ENCODE peak calls at places on chromosomes 5 and 9, in eight cellular contexts. One of them, this sample, is unnamed.

GRCh38 chr9:126514037-126514821 is 99.5 kb upstream of the LMX1B start:
- DNase-seq in cardiac muscle cell: peak
- DNase-seq in heart left ventricle: peak
- DNase-seq in fibroblast of pulmonary artery: peak
- DNase-seq in PC-9: no peak
- DNase-seq in tibial nerve: peak
- DNase-seq in body of pancreas: peak
- DNase-seq in esophagus squamous epithelium: no peak
- DNase-seq in this sample: peak

GRCh38 chr5:380701-381309 is 59.3 kb downstream of the AHRR start:
- DNase-seq in body of pancreas: no peak
- DNase-seq in cardiac muscle cell: no peak
- DNase-seq in PC-9: no peak
- DNase-seq in esophagus squamous epithelium: no peak
- DNase-seq in heart left ventricle: no peak
- DNase-seq in tibial nerve: no peak
- DNase-seq in fibroblast of pulmonary artery: peak
- DNase-seq in this sample: peak

GRCh38 chr9:117013596-117013995 is 326.5 kb downstream of the TRIM32 start:
- DNase-seq in body of pancreas: no peak
- DNase-seq in tibial nerve: no peak
- DNase-seq in PC-9: no peak
- DNase-seq in fibroblast of pulmonary artery: no peak
- DNase-seq in cardiac muscle cell: no peak
- DNase-seq in esophagus squamous epithelium: no peak
- DNase-seq in heart left ventricle: no peak
- DNase-seq in this sample: no peak

GRCh38 chr5:113161806-113162205 is 185.2 kb downstream of the DCP2 start:
- DNase-seq in fibroblast of pulmonary artery: no peak
- DNase-seq in PC-9: no peak
- DNase-seq in tibial nerve: peak
- DNase-seq in esophagus squamous epithelium: no peak
- DNase-seq in heart left ventricle: no peak
- DNase-seq in cardiac muscle cell: no peak
- DNase-seq in body of pancreas: no peak
- DNase-seq in this sample: no peak

GRCh38 chr9:90003046-90003355 is 398.2 kb downstream of the GADD45G start:
- DNase-seq in heart left ventricle: no peak
- DNase-seq in cardiac muscle cell: no peak
- DNase-seq in fibroblast of pulmonary artery: no peak
- DNase-seq in PC-9: no peak
- DNase-seq in tibial nerve: no peak
- DNase-seq in body of pancreas: no peak
- DNase-seq in esophagus squamous epithelium: no peak
- DNase-seq in this sample: no peak

GRCh38 chr9:106146066-106146840 is 451.9 kb downstream of the TMEM38B start:
- DNase-seq in body of pancreas: no peak
- DNase-seq in tibial nerve: no peak
- DNase-seq in cardiac muscle cell: no peak
- DNase-seq in esophagus squamous epithelium: no peak
- DNase-seq in PC-9: no peak
- DNase-seq in heart left ventricle: no peak
- DNase-seq in fibroblast of pulmonary artery: no peak
- DNase-seq in this sample: no peak

GRCh38 chr9:133763272-133764183 is 25.4 kb upstream of the SARDH start:
- DNase-seq in body of pancreas: no peak
- DNase-seq in cardiac muscle cell: peak
- DNase-seq in tibial nerve: no peak
- DNase-seq in fibroblast of pulmonary artery: peak
- DNase-seq in PC-9: no peak
- DNase-seq in esophagus squamous epithelium: no peak
- DNase-seq in heart left ventricle: no peak
- DNase-seq in this sample: peak

GRCh38 chr5:115545065-115545882 is 699 bp upstream of the FEM1C start:
- DNase-seq in cardiac muscle cell: no peak
- DNase-seq in tibial nerve: no peak
- DNase-seq in heart left ventricle: no peak
- DNase-seq in PC-9: no peak
- DNase-seq in esophagus squamous epithelium: no peak
- DNase-seq in fibroblast of pulmonary artery: no peak
- DNase-seq in body of pancreas: no peak
- DNase-seq in this sample: no peak

GRCh38 chr5:7577381-7577780 is 181.4 kb downstream of the ADCY2 start:
- DNase-seq in cardiac muscle cell: no peak
- DNase-seq in PC-9: no peak
- DNase-seq in esophagus squamous epithelium: no peak
- DNase-seq in tibial nerve: no peak
- DNase-seq in fibroblast of pulmonary artery: no peak
- DNase-seq in body of pancreas: no peak
- DNase-seq in heart left ventricle: no peak
- DNase-seq in this sample: no peak

GRCh38 chr5:91160751-91161285 is 222.3 kb downstream of the ARRDC3 start:
- DNase-seq in body of pancreas: no peak
- DNase-seq in fibroblast of pulmonary artery: no peak
- DNase-seq in heart left ventricle: no peak
- DNase-seq in esophagus squamous epithelium: no peak
- DNase-seq in cardiac muscle cell: no peak
- DNase-seq in tibial nerve: no peak
- DNase-seq in PC-9: no peak
- DNase-seq in this sample: peak

GRCh38 chr5:137622850-137623249 is 113.0 kb downstream of the KLHL3 start:
- DNase-seq in fibroblast of pulmonary artery: peak
- DNase-seq in PC-9: no peak
- DNase-seq in esophagus squamous epithelium: peak
- DNase-seq in cardiac muscle cell: peak
- DNase-seq in heart left ventricle: peak
- DNase-seq in tibial nerve: peak
- DNase-seq in body of pancreas: peak
- DNase-seq in this sample: peak

GRCh38 chr9:119195521-119195920 is 173.7 kb downstream of the BRINP1 start:
- DNase-seq in cardiac muscle cell: no peak
- DNase-seq in PC-9: no peak
- DNase-seq in fibroblast of pulmonary artery: no peak
- DNase-seq in tibial nerve: no peak
- DNase-seq in body of pancreas: no peak
- DNase-seq in heart left ventricle: no peak
- DNase-seq in esophagus squamous epithelium: no peak
- DNase-seq in this sample: no peak

GRCh38 chr5:153629027-153629426 is 138.6 kb downstream of the GRIA1 start:
- DNase-seq in body of pancreas: peak
- DNase-seq in esophagus squamous epithelium: no peak
- DNase-seq in heart left ventricle: no peak
- DNase-seq in fibroblast of pulmonary artery: peak
- DNase-seq in cardiac muscle cell: peak
- DNase-seq in PC-9: peak
- DNase-seq in tibial nerve: peak
- DNase-seq in this sample: peak

GRCh38 chr5:153168226-153168625 is 322.2 kb upstream of the GRIA1 start:
- DNase-seq in fibroblast of pulmonary artery: no peak
- DNase-seq in PC-9: no peak
- DNase-seq in cardiac muscle cell: no peak
- DNase-seq in heart left ventricle: no peak
- DNase-seq in esophagus squamous epithelium: no peak
- DNase-seq in body of pancreas: no peak
- DNase-seq in tibial nerve: no peak
- DNase-seq in this sample: no peak

GRCh38 chr9:112135706-112136105 is 39.4 kb downstream of the SUSD1 start:
- DNase-seq in heart left ventricle: no peak
- DNase-seq in PC-9: no peak
- DNase-seq in cardiac muscle cell: peak
- DNase-seq in fibroblast of pulmonary artery: peak
- DNase-seq in tibial nerve: no peak
- DNase-seq in body of pancreas: no peak
- DNase-seq in esophagus squamous epithelium: no peak
- DNase-seq in this sample: peak

GRCh38 chr9:93667006-93667405 is 90.6 kb downstream of the PHF2 start:
- DNase-seq in tibial nerve: no peak
- DNase-seq in body of pancreas: peak
- DNase-seq in cardiac muscle cell: no peak
- DNase-seq in PC-9: no peak
- DNase-seq in esophagus squamous epithelium: no peak
- DNase-seq in fibroblast of pulmonary artery: no peak
- DNase-seq in heart left ventricle: peak
- DNase-seq in this sample: no peak

GRCh38 chr5:98275980-98276379 is 497.5 kb upstream of the RGMB start:
- DNase-seq in tibial nerve: no peak
- DNase-seq in PC-9: no peak
- DNase-seq in esophagus squamous epithelium: no peak
- DNase-seq in cardiac muscle cell: no peak
- DNase-seq in heart left ventricle: no peak
- DNase-seq in body of pancreas: no peak
- DNase-seq in fibroblast of pulmonary artery: no peak
- DNase-seq in this sample: no peak

GRCh38 chr5:63923914-63924313 is 38.3 kb downstream of the HTR1A start:
- DNase-seq in esophagus squamous epithelium: no peak
- DNase-seq in tibial nerve: no peak
- DNase-seq in cardiac muscle cell: no peak
- DNase-seq in PC-9: no peak
- DNase-seq in fibroblast of pulmonary artery: no peak
- DNase-seq in heart left ventricle: no peak
- DNase-seq in body of pancreas: peak
- DNase-seq in this sample: no peak

GRCh38 chr9:124761710-124762109 is 9.4 kb downstream of the NR6A1 start:
- DNase-seq in PC-9: no peak
- DNase-seq in cardiac muscle cell: no peak
- DNase-seq in body of pancreas: no peak
- DNase-seq in esophagus squamous epithelium: no peak
- DNase-seq in tibial nerve: no peak
- DNase-seq in fibroblast of pulmonary artery: no peak
- DNase-seq in heart left ventricle: no peak
- DNase-seq in this sample: no peak

GRCh38 chr5:176425138-176425537 is 8.8 kb upstream of the CLTB start:
- DNase-seq in heart left ventricle: no peak
- DNase-seq in fibroblast of pulmonary artery: no peak
- DNase-seq in body of pancreas: no peak
- DNase-seq in tibial nerve: no peak
- DNase-seq in PC-9: peak
- DNase-seq in esophagus squamous epithelium: no peak
- DNase-seq in cardiac muscle cell: no peak
- DNase-seq in this sample: no peak

GRCh38 chr5:142290574-142291299 is 34.1 kb downstream of the SPRY4 start:
- DNase-seq in fibroblast of pulmonary artery: peak
- DNase-seq in esophagus squamous epithelium: no peak
- DNase-seq in PC-9: no peak
- DNase-seq in body of pancreas: no peak
- DNase-seq in cardiac muscle cell: no peak
- DNase-seq in heart left ventricle: peak
- DNase-seq in tibial nerve: no peak
- DNase-seq in this sample: peak

GRCh38 chr9:6123402-6123801 is 92.2 kb upstream of the IL33 start:
- DNase-seq in fibroblast of pulmonary artery: no peak
- DNase-seq in cardiac muscle cell: no peak
- DNase-seq in body of pancreas: no peak
- DNase-seq in heart left ventricle: no peak
- DNase-seq in PC-9: no peak
- DNase-seq in tibial nerve: no peak
- DNase-seq in esophagus squamous epithelium: no peak
- DNase-seq in this sample: no peak

GRCh38 chr9:6126377-6126776 is 89.2 kb upstream of the IL33 start:
- DNase-seq in tibial nerve: no peak
- DNase-seq in cardiac muscle cell: no peak
- DNase-seq in PC-9: no peak
- DNase-seq in esophagus squamous epithelium: no peak
- DNase-seq in fibroblast of pulmonary artery: no peak
- DNase-seq in body of pancreas: no peak
- DNase-seq in heart left ventricle: no peak
- DNase-seq in this sample: no peak

GRCh38 chr9:6121707-6122106 is 93.9 kb upstream of the IL33 start:
- DNase-seq in PC-9: no peak
- DNase-seq in fibroblast of pulmonary artery: peak
- DNase-seq in esophagus squamous epithelium: no peak
- DNase-seq in heart left ventricle: no peak
- DNase-seq in body of pancreas: no peak
- DNase-seq in cardiac muscle cell: peak
- DNase-seq in tibial nerve: no peak
- DNase-seq in this sample: no peak
- TF ChIP-seq CTCF in PC-9: no peak
- TF ChIP-seq CTCF in fibroblast of pulmonary artery: no peak
- TF ChIP-seq CTCF in esophagus squamous epithelium: no peak
- TF ChIP-seq CTCF in heart left ventricle: no peak
- TF ChIP-seq CTCF in body of pancreas: no peak
- TF ChIP-seq CTCF in cardiac muscle cell: no peak
- TF ChIP-seq CTCF in tibial nerve: no peak
- TF ChIP-seq CTCF in this sample: no peak

GRCh38 chr9:95047452-95048224 is 269.9 kb downstream of the FANCC start:
- DNase-seq in fibroblast of pulmonary artery: no peak
- DNase-seq in tibial nerve: no peak
- DNase-seq in cardiac muscle cell: no peak
- DNase-seq in heart left ventricle: no peak
- DNase-seq in PC-9: no peak
- DNase-seq in body of pancreas: no peak
- DNase-seq in esophagus squamous epithelium: no peak
- DNase-seq in this sample: no peak
- H3K4me3 ChIP-seq in fibroblast of pulmonary artery: no peak
- H3K4me3 ChIP-seq in tibial nerve: no peak
- H3K4me3 ChIP-seq in cardiac muscle cell: no peak
- H3K4me3 ChIP-seq in heart left ventricle: peak
- H3K4me3 ChIP-seq in PC-9: peak
- H3K4me3 ChIP-seq in body of pancreas: no peak
- H3K4me3 ChIP-seq in esophagus squamous epithelium: peak
- H3K4me3 ChIP-seq in this sample: peak

GRCh38 chr9:136372561-136373299 is 739 bp downstream of the CARD9 start:
- DNase-seq in heart left ventricle: peak
- DNase-seq in PC-9: peak
- DNase-seq in cardiac muscle cell: peak
- DNase-seq in body of pancreas: peak
- DNase-seq in fibroblast of pulmonary artery: peak
- DNase-seq in tibial nerve: peak
- DNase-seq in esophagus squamous epithelium: no peak
- DNase-seq in this sample: peak
- TF ChIP-seq CTCF in heart left ventricle: no peak
- TF ChIP-seq CTCF in PC-9: peak
- TF ChIP-seq CTCF in cardiac muscle cell: peak
- TF ChIP-seq CTCF in body of pancreas: no peak
- TF ChIP-seq CTCF in fibroblast of pulmonary artery: peak
- TF ChIP-seq CTCF in tibial nerve: peak
- TF ChIP-seq CTCF in esophagus squamous epithelium: no peak
- TF ChIP-seq CTCF in this sample: peak

DNA sequence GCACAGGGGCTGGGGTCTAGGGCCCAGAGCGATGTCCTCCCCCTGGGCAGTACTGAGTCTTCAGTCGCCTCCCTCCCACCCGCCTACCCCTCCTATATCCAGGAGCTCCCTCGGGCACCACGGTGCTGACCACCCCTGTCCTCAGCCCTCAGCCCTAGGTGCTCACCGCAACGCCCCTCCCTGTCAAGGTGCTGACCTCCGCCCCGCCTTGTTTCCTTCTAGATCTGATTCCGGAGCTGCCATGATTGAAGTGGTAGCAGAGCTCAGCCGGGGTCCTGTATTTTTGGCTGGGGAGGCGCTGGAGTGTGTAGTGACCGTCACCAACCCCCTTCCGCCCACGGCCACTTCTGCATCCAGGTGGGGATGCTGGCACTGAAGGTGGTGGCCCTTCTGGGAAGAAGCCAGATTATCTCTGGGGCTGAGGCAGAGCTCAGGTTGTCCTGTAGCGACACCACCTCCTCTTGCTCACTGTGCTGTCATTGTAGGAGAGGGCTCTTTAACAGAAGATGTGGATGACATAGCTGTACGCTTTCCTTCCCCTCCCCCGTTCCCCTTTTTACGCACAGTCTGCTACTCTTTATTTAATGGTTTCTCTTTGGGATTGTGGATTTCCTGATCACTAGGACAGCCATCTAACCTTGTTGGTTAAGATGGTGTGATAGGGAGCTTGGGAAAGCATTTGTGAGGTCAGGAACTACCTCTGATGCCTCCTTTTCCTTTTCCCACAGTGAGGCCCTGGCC is 598 bp downstream of the RGP1 start:
- DNase-seq in esophagus squamous epithelium: no peak
- DNase-seq in fibroblast of pulmonary artery: no peak
- DNase-seq in heart left ventricle: peak
- DNase-seq in cardiac muscle cell: no peak
- DNase-seq in tibial nerve: no peak
- DNase-seq in PC-9: no peak
- DNase-seq in body of pancreas: peak
- DNase-seq in this sample: no peak
- H3K4me3 ChIP-seq in esophagus squamous epithelium: peak
- H3K4me3 ChIP-seq in fibroblast of pulmonary artery: peak
- H3K4me3 ChIP-seq in heart left ventricle: peak
- H3K4me3 ChIP-seq in cardiac muscle cell: peak
- H3K4me3 ChIP-seq in tibial nerve: peak
- H3K4me3 ChIP-seq in PC-9: peak
- H3K4me3 ChIP-seq in body of pancreas: peak
- H3K4me3 ChIP-seq in this sample: peak